ENCODE peak calls at places on chromosome 18, in five cellular contexts. T is astrocyte of the spinal cord; W is neural progenitor cell; C is IMR-90; M is CD8-positive, alpha-beta memory T cell. K is an unnamed sample.

GRCh38 chr18:13500891-13501887 is 225.2 kb downstream of the FAM210A start:
- DNase-seq in T (peak), W (no peak), C (peak), M (no peak), K (no peak)

GRCh38 chr18:13376298-13376840 is 157.8 kb downstream of the LDLRAD4 start:
- DNase-seq in T (peak), W (no peak), C (no peak), M (no peak), K (no peak)

GRCh38 chr18:44715841-44716240 is 35.2 kb downstream of the SETBP1 start:
- DNase-seq in T (no peak), W (peak), C (no peak), M (no peak), K (no peak)

GRCh38 chr18:69400976-69401474 is 337 bp downstream of the DOK6 start:
- DNase-seq in T (peak), W (peak), C (peak), M (no peak), K (no peak)

GRCh38 chr18:51561821-51562220 is 364.3 kb upstream of the MEX3C start:
- DNase-seq in T (no peak), W (no peak), C (no peak), M (no peak), K (no peak)

GRCh38 chr18:28735731-28736130 is 558.8 kb upstream of the CDH2 start:
- DNase-seq in T (peak), W (no peak), C (peak), M (no peak), K (no peak)

GRCh38 chr18:6624271-6624670 is 105.2 kb upstream of the ARHGAP28 start:
- DNase-seq in T (peak), W (no peak), C (peak), M (no peak), K (no peak)

GRCh38 chr18:14086459-14087231 is 45.6 kb downstream of the ZNF519 start:
- DNase-seq in T (peak), W (peak), C (peak), M (no peak), K (peak)

GRCh38 chr18:9914334-9914583 is 443 bp downstream of the VAPA start:
- DNase-seq in T (no peak), W (peak), C (no peak), M (no peak), K (no peak)

GRCh38 chr18:62151068-62151771 is 35.6 kb downstream of the PIGN start:
- DNase-seq in T (no peak), W (no peak), C (no peak), M (no peak), K (no peak)

GRCh38 chr18:44986933-44987332 is 306.2 kb downstream of the SETBP1 start:
- DNase-seq in T (no peak), W (no peak), C (no peak), M (no peak), K (no peak)

GRCh38 chr18:9906407-9906955 is 7.3 kb upstream of the VAPA start:
- DNase-seq in T (no peak), W (no peak), C (no peak), M (no peak), K (no peak)

GRCh38 chr18:28174181-28174906 is 2.6 kb downstream of the CDH2 start:
- DNase-seq in T (peak), W (no peak), C (no peak), M (no peak), K (no peak)

GRCh38 chr18:70195852-70196434 is 9.5 kb downstream of the RTTN start:
- DNase-seq in T (peak), W (peak), C (peak), M (no peak), K (peak)

GRCh38 chr18:7623681-7624080 is 56.6 kb downstream of the PTPRM start:
- DNase-seq in T (no peak), W (no peak), C (no peak), M (no peak), K (no peak)

GRCh38 chr18:44423826-44424225 is 256.9 kb upstream of the SETBP1 start:
- DNase-seq in T (no peak), W (peak), C (no peak), M (no peak), K (no peak)

GRCh38 chr18:79395761-79396404 is at the start of gene NFATC1:
- DNase-seq in T (peak), W (peak), C (peak), M (peak), K (peak)

GRCh38 chr18:62759704-62760402 is 44.5 kb downstream of the PHLPP1 start:
- DNase-seq in T (peak), W (no peak), C (peak), M (no peak), K (no peak)

GRCh38 chr18:32296851-32297250 is 107.0 kb downstream of the MEP1B start:
- DNase-seq in T (no peak), W (no peak), C (no peak), M (no peak), K (no peak)

GRCh38 chr18:32298289-32298688 is 108.5 kb downstream of the MEP1B start:
- DNase-seq in T (no peak), W (no peak), C (no peak), M (no peak), K (no peak)

GRCh38 chr18:32295604-32296003 is 105.8 kb downstream of the MEP1B start:
- DNase-seq in T (no peak), W (no peak), C (no peak), M (no peak), K (no peak)

GRCh38 chr18:32299489-32299888 is 109.7 kb downstream of the MEP1B start:
- DNase-seq in T (no peak), W (no peak), C (no peak), M (no peak), K (no peak)

DNA sequence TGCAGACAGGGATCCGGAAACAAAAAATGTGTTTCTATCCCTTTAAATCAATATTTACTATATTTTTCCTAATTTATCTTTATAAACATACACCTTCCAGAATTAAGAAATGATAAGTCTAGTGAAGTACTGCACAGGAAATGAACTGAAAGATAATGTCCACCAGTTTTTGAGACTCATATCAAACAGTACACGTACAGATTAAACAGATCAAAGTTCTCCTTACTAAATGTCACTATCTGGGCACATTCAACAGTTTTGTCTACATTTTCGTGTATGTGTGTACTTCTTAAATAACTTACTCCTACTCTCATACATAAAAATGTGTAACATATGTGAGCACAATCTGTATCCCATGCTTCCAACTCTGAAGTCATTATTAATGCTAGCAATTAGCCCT is 108.0 kb downstream of the MEP1B start:
- DNase-seq in T (no peak), W (no peak), C (no peak), M (no peak), K (no peak)
- H3K4me3 ChIP-seq in T (no peak), W (no peak), C (no peak), M (no peak), K (no peak)

GRCh38 chr18:57801379-57802165 is 1.5 kb downstream of the ATP8B1 start:
- DNase-seq in T (no peak), W (peak), C (no peak), M (no peak), K (no peak)
- H3K4me3 ChIP-seq in T (peak), W (peak), C (peak), M (no peak), K (no peak)

GRCh38 chr18:75073654-75074053 is 135.3 kb downstream of the PTGR3 start:
- DNase-seq in T (no peak), W (no peak), C (no peak), M (no peak), K (no peak)

GRCh38 chr18:75075016-75075305 is 134.0 kb downstream of the PTGR3 start:
- DNase-seq in T (no peak), W (no peak), C (no peak), M (no peak), K (no peak)

GRCh38 chr18:75075429-75075841 is 133.5 kb downstream of the PTGR3 start:
- DNase-seq in T (no peak), W (no peak), C (no peak), M (no peak), K (no peak)

GRCh38 chr18:75072672-75073371 is 136.1 kb downstream of the PTGR3 start:
- DNase-seq in T (no peak), W (no peak), C (no peak), M (no peak), K (no peak)

GRCh38 chr18:75074196-75075015 is 134.5 kb downstream of the PTGR3 start:
- DNase-seq in T (no peak), W (no peak), C (no peak), M (no peak), K (no peak)
- H3K4me3 ChIP-seq in T (no peak), W (no peak), C (no peak), M (no peak), K (no peak)

DNA sequence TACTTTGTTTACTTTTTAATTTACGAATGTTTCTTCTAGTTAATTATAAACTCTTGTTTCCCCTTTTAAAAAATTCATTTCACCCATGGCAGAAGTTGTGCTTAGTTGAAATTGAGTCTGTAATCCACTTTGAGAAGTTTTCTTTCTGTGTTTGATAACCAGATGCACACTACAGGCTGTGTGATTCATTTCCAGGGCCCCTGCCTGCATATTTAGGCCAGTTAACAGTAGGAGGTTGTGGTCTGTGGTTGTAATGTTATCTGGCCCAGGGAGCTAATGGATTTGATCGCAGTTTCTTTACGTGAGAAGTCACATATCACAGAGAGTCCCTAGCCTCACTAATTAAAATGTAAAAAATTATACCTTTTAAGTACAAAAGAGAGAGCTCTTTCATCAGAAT is 3.3 kb downstream of the CDH7 start:
- DNase-seq in T (peak), W (no peak), C (no peak), M (no peak), K (no peak)
- H3K4me3 ChIP-seq in T (no peak), W (no peak), C (no peak), M (no peak), K (no peak)

K was measured in OCI-LY7.